ENCODE peak calls at places on chromosomes 11 and 22, in four cellular contexts. B is heart left ventricle, Y is OCI-LY7, Z is SJCRH30. I is an unnamed sample.

GRCh38 chr11:86724137-86724536 is 51.7 kb upstream of the ME3 start:
- DNase-seq in Z (no peak), Y (no peak), B (no peak), I (peak; percentile 55)

GRCh38 chr11:117519590-117519989 is 191.9 kb downstream of the CEP164 start:
- DNase-seq in B (no peak), Y (no peak), Z (no peak), I (no peak)

GRCh38 chr11:57214494-57214893 is 22.6 kb downstream of the APLNR start:
- DNase-seq in B (no peak), Z (no peak), Y (no peak), I (peak; percentile 40)

GRCh38 chr11:75342966-75343870 is 8.2 kb downstream of the ARRB1 start:
- DNase-seq in Y (no peak), Z (peak; percentile 87), B (no peak), I (peak; percentile 18)

GRCh38 chr11:71554996-71555395 is 6.8 kb downstream of the KRTAP5-9 start:
- DNase-seq in Z (no peak), B (no peak), Y (no peak), I (no peak)

GRCh38 chr11:5203366-5203765 is 2.9 kb upstream of the OR51V1 start:
- DNase-seq in Y (no peak), Z (no peak), B (no peak), I (no peak)

GRCh38 chr11:116504541-116505149 is 268.1 kb downstream of the BUD13 start:
- DNase-seq in B (no peak), Y (no peak), Z (no peak), I (no peak)

GRCh38 chr11:23226331-23226909 is 366.1 kb upstream of the CCDC179 start:
- DNase-seq in Y (no peak), B (no peak), Z (no peak), I (no peak)

GRCh38 chr11:62398011-62398994 is 20.5 kb upstream of the SCGB1A1 start:
- DNase-seq in Z (peak; percentile 82), B (no peak), Y (no peak), I (no peak)

GRCh38 chr11:28649922-28650321 is 541.7 kb downstream of the METTL15 start:
- DNase-seq in Y (no peak), Z (no peak), B (no peak), I (peak; percentile 28)

GRCh38 chr22:48425091-48425506 is 1402.6 kb downstream of the BRD1 start:
- DNase-seq in Z (no peak), B (no peak), Y (no peak), I (no peak)

GRCh38 chr11:706439-706956 is 467 bp downstream of the EPS8L2 start:
- DNase-seq in Y (no peak), Z (no peak), B (peak; percentile 60), I (peak; percentile 65)

GRCh38 chr11:81303265-81303664 is 1430.4 kb downstream of the FAM181B start:
- DNase-seq in Y (no peak), Z (no peak), B (no peak), I (no peak)

GRCh38 chr22:46694423-46695170 is 43.5 kb downstream of the CERK start:
- DNase-seq in B (no peak), Z (no peak), Y (no peak), I (no peak)

GRCh38 chr11:15333407-15333806 is 218.7 kb downstream of the INSC start:
- DNase-seq in B (no peak), Y (no peak), Z (no peak), I (no peak)

GRCh38 chr11:65430406-65431217 is 8.0 kb downstream of the NEAT1 start:
- DNase-seq in Y (peak; percentile 66), Z (no peak), B (no peak), I (peak; percentile 26)

GRCh38 chr11:45288395-45288794 is 2.3 kb upstream of the SYT13 start:
- DNase-seq in B (no peak), Y (no peak), Z (no peak), I (no peak)

GRCh38 chr22:27154717-27155116 is 497.3 kb downstream of the MIAT start:
- DNase-seq in Y (no peak), B (no peak), Z (no peak), I (no peak)

GRCh38 chr11:108027057-108027456 is 18.4 kb downstream of the CUL5 start:
- DNase-seq in Z (no peak), Y (no peak), B (no peak), I (no peak)

GRCh38 chr11:38582151-38582550 is 1984.1 kb upstream of the RAG2 start:
- DNase-seq in Y (no peak), Z (no peak), B (no peak), I (peak; percentile 37)

GRCh38 chr11:68383976-68384501 is 71.6 kb downstream of the LRP5 start:
- DNase-seq in Y (peak; percentile 56), B (no peak), Z (peak; percentile 69), I (peak; percentile 68)

GRCh38 chr11:18013790-18014507 is 1.1 kb upstream of the SERGEF start:
- DNase-seq in Y (peak; percentile 8), Z (peak; percentile 47), B (no peak), I (no peak)

GRCh38 chr11:79139900-79140299 is 300.9 kb downstream of the TENM4 start:
- DNase-seq in Y (no peak), B (no peak), Z (peak; percentile 20), I (no peak)

GRCh38 chr11:126838779-126839178 is 161.8 kb downstream of the KIRREL3 start:
- DNase-seq in Y (no peak), B (no peak), Z (no peak), I (no peak)

GRCh38 chr22:44347549-44347948 is 34.8 kb upstream of the SHISAL1 start:
- DNase-seq in Y (no peak), Z (no peak), B (no peak), I (no peak)

DNA sequence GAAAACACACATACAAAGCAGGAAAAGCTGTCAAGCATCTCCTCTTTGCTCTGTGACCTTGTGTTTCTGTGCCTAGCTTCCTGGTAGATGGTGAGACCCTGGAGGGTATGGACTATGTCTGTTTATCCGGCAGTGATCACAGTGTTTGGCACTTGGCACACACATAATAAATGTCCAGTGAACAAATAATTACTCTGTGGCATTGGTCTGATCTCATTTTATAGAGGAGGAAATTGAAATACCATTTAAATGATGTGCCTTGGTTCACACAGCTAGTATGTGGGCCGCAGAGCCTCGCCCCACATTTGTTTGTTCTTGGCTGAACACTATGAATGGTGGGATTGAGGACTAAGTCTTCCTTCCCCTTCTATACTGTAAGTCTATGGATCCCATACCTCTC is 104.7 kb upstream of the SPON1 start:
- DNase-seq in Z (no peak), Y (no peak), B (no peak), I (peak; percentile 64)
- H3K4me1 ChIP-seq in Z (no peaks in the 10 kb centered on the region), Y (peaks cover 89% of the 10 kb centered on the region), B (no peaks in the 10 kb centered on the region), I (peaks cover 20% of the 10 kb centered on the region)

DNA sequence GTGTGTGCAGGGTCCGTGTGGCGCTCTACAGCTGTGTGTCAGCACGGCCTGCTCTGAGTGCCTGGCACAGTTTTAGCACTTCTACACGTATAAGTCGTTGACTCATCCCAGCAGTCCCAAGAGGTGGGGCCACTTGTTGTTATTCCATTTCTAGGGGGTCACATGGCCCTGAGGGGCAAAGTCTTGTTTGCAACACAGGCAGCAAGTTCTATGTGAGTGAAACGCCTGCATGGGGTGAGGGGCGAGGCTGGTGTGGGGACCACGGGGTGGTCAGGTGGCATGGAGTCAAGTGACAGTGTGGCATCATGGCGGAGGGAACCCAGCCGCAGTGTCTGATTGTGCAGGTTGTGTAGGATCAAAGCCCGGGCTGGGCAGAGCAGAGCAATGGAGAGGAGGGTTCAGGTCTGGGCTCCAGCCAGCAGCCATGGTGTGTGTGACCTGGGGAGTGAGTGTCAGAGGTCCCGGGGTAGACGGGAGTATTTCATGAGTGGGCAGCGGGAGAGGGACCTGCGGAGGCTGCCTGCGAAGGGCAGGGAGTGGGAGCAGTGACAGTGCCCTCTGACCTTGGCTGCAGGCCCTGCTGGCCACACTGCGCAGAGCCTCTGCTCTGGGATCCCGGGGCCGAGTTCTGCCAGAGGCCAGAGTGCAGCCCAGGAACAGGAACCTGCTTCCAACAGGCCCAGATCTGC is 27.9 kb downstream of the SHANK3 start:
- DNase-seq in Z (no peak), B (peak; percentile 57), Y (no peak), I (no peak)
- H3K4me3 ChIP-seq in Z (no peak overlapping the region), B (no peak overlapping the region), Y (no peak overlapping the region), I (no peak overlapping the region)

GRCh38 chr22:30312053-30312452 is 14.7 kb downstream of the TBC1D10A start:
- DNase-seq in Z (no peak), B (no peak), Y (no peak), I (peak; percentile 77)
- H3K4me1 ChIP-seq in Z (peaks cover 3% of the 10 kb centered on the region), B (peaks cover 32% of the 10 kb centered on the region), Y (peaks cover 48% of the 10 kb centered on the region), I (peaks cover 57% of the 10 kb centered on the region)

GRCh38 chr11:72737341-72737740 is 14.9 kb downstream of the ARAP1 start:
- DNase-seq in Y (no peak), Z (no peak), B (peak; percentile 10), I (no peak)
- H3K4me3 ChIP-seq in Y (peak overlapping the region; percentile 34), Z (no peak overlapping the region), B (no peak overlapping the region), I (no peak overlapping the region)